ENCODE peak calls at places on chromosomes 12 and 14, in five cellular contexts. One of them, this sample, is unnamed.

GRCh38 chr12:87136330-87136976 is 880.3 kb upstream of the MGAT4C start:
- DNase-seq in astrocyte of the spinal cord: peak; percentile 65
- DNase-seq in C1 segment of cervical spinal cord: no peak
- DNase-seq in activated gamma-delta T cell treated with Interleukin-2 at 50 U/mL for 16 hours: no peak
- DNase-seq in non-pigmented ciliary epithelial cell: no peak
- DNase-seq in this sample: no peak

GRCh38 chr14:68633131-68633991 is 159.5 kb downstream of the ZFP36L1 start:
- DNase-seq in astrocyte of the spinal cord: peak; percentile 22
- DNase-seq in activated gamma-delta T cell treated with Interleukin-2 at 50 U/mL for 16 hours: no peak
- DNase-seq in C1 segment of cervical spinal cord: peak; percentile 36
- DNase-seq in non-pigmented ciliary epithelial cell: no peak
- DNase-seq in this sample: peak; percentile 92

GRCh38 chr12:79547044-79547734 is 143.6 kb downstream of the PAWR start:
- DNase-seq in non-pigmented ciliary epithelial cell: peak; percentile 63
- DNase-seq in activated gamma-delta T cell treated with Interleukin-2 at 50 U/mL for 16 hours: no peak
- DNase-seq in C1 segment of cervical spinal cord: no peak
- DNase-seq in astrocyte of the spinal cord: peak; percentile 81
- DNase-seq in this sample: no peak

GRCh38 chr12:106760184-106760531 is 14.3 kb upstream of the RIC8B start:
- DNase-seq in astrocyte of the spinal cord: no peak
- DNase-seq in non-pigmented ciliary epithelial cell: no peak
- DNase-seq in C1 segment of cervical spinal cord: no peak
- DNase-seq in activated gamma-delta T cell treated with Interleukin-2 at 50 U/mL for 16 hours: no peak
- DNase-seq in this sample: no peak

GRCh38 chr12:13250416-13250815 is 53.9 kb downstream of the EMP1 start:
- DNase-seq in C1 segment of cervical spinal cord: no peak
- DNase-seq in activated gamma-delta T cell treated with Interleukin-2 at 50 U/mL for 16 hours: no peak
- DNase-seq in astrocyte of the spinal cord: peak; percentile 29
- DNase-seq in non-pigmented ciliary epithelial cell: peak; percentile 47
- DNase-seq in this sample: no peak

GRCh38 chr12:112170971-112171596 is 45.7 kb downstream of the TRAFD1 start:
- DNase-seq in C1 segment of cervical spinal cord: no peak
- DNase-seq in activated gamma-delta T cell treated with Interleukin-2 at 50 U/mL for 16 hours: no peak
- DNase-seq in astrocyte of the spinal cord: no peak
- DNase-seq in non-pigmented ciliary epithelial cell: no peak
- DNase-seq in this sample: no peak

GRCh38 chr12:104551313-104551931 is 94.7 kb downstream of the CHST11 start:
- DNase-seq in C1 segment of cervical spinal cord: no peak
- DNase-seq in astrocyte of the spinal cord: no peak
- DNase-seq in activated gamma-delta T cell treated with Interleukin-2 at 50 U/mL for 16 hours: no peak
- DNase-seq in non-pigmented ciliary epithelial cell: no peak
- DNase-seq in this sample: no peak

GRCh38 chr12:108374596-108375320 is 35.6 kb upstream of the CMKLR1 start:
- DNase-seq in non-pigmented ciliary epithelial cell: no peak
- DNase-seq in astrocyte of the spinal cord: no peak
- DNase-seq in activated gamma-delta T cell treated with Interleukin-2 at 50 U/mL for 16 hours: no peak
- DNase-seq in C1 segment of cervical spinal cord: no peak
- DNase-seq in this sample: no peak

GRCh38 chr12:1474567-1475153 is 119.7 kb downstream of the FBXL14 start:
- DNase-seq in non-pigmented ciliary epithelial cell: peak; percentile 85
- DNase-seq in C1 segment of cervical spinal cord: no peak
- DNase-seq in activated gamma-delta T cell treated with Interleukin-2 at 50 U/mL for 16 hours: no peak
- DNase-seq in astrocyte of the spinal cord: peak; percentile 96
- DNase-seq in this sample: no peak

GRCh38 chr12:27521066-27521465 is 2.9 kb upstream of the PPFIBP1 start:
- DNase-seq in C1 segment of cervical spinal cord: no peak
- DNase-seq in activated gamma-delta T cell treated with Interleukin-2 at 50 U/mL for 16 hours: no peak
- DNase-seq in astrocyte of the spinal cord: no peak
- DNase-seq in non-pigmented ciliary epithelial cell: no peak
- DNase-seq in this sample: no peak

GRCh38 chr12:12461923-12462315 is 100.7 kb downstream of the DUSP16 start:
- DNase-seq in astrocyte of the spinal cord: no peak
- DNase-seq in activated gamma-delta T cell treated with Interleukin-2 at 50 U/mL for 16 hours: no peak
- DNase-seq in C1 segment of cervical spinal cord: no peak
- DNase-seq in non-pigmented ciliary epithelial cell: no peak
- DNase-seq in this sample: no peak

GRCh38 chr14:85532570-85532969 is 2.6 kb downstream of the FLRT2 start:
- DNase-seq in non-pigmented ciliary epithelial cell: no peak
- DNase-seq in astrocyte of the spinal cord: no peak
- DNase-seq in C1 segment of cervical spinal cord: no peak
- DNase-seq in activated gamma-delta T cell treated with Interleukin-2 at 50 U/mL for 16 hours: no peak
- DNase-seq in this sample: no peak

GRCh38 chr14:100747736-100748135 is 21.0 kb downstream of the DLK1 start:
- DNase-seq in C1 segment of cervical spinal cord: no peak
- DNase-seq in non-pigmented ciliary epithelial cell: no peak
- DNase-seq in astrocyte of the spinal cord: no peak
- DNase-seq in activated gamma-delta T cell treated with Interleukin-2 at 50 U/mL for 16 hours: no peak
- DNase-seq in this sample: no peak

GRCh38 chr12:116525418-116526001 is 33.7 kb upstream of the MAP1LC3B2 start:
- DNase-seq in C1 segment of cervical spinal cord: no peak
- DNase-seq in activated gamma-delta T cell treated with Interleukin-2 at 50 U/mL for 16 hours: no peak
- DNase-seq in non-pigmented ciliary epithelial cell: peak; percentile 70
- DNase-seq in astrocyte of the spinal cord: peak; percentile 95
- DNase-seq in this sample: no peak

GRCh38 chr12:76153616-76154015 is 69.1 kb upstream of the NAP1L1 start:
- DNase-seq in astrocyte of the spinal cord: no peak
- DNase-seq in non-pigmented ciliary epithelial cell: no peak
- DNase-seq in activated gamma-delta T cell treated with Interleukin-2 at 50 U/mL for 16 hours: no peak
- DNase-seq in C1 segment of cervical spinal cord: no peak
- DNase-seq in this sample: no peak

GRCh38 chr14:41604793-41605534 is 1.7 kb upstream of the LRFN5 start:
- DNase-seq in non-pigmented ciliary epithelial cell: peak; percentile 65
- DNase-seq in activated gamma-delta T cell treated with Interleukin-2 at 50 U/mL for 16 hours: no peak
- DNase-seq in C1 segment of cervical spinal cord: no peak
- DNase-seq in astrocyte of the spinal cord: peak; percentile 91
- DNase-seq in this sample: no peak

GRCh38 chr12:807041-807717 is 54.8 kb downstream of the WNK1 start:
- DNase-seq in non-pigmented ciliary epithelial cell: no peak
- DNase-seq in C1 segment of cervical spinal cord: no peak
- DNase-seq in activated gamma-delta T cell treated with Interleukin-2 at 50 U/mL for 16 hours: no peak
- DNase-seq in astrocyte of the spinal cord: no peak
- DNase-seq in this sample: no peak

GRCh38 chr12:6067152-6067916 is 57.1 kb downstream of the VWF start:
- DNase-seq in activated gamma-delta T cell treated with Interleukin-2 at 50 U/mL for 16 hours: no peak
- DNase-seq in C1 segment of cervical spinal cord: no peak
- DNase-seq in non-pigmented ciliary epithelial cell: no peak
- DNase-seq in astrocyte of the spinal cord: no peak
- DNase-seq in this sample: no peak

GRCh38 chr12:64950899-64951298 is 126.5 kb downstream of the TBC1D30 start:
- DNase-seq in non-pigmented ciliary epithelial cell: no peak
- DNase-seq in activated gamma-delta T cell treated with Interleukin-2 at 50 U/mL for 16 hours: no peak
- DNase-seq in astrocyte of the spinal cord: no peak
- DNase-seq in C1 segment of cervical spinal cord: no peak
- DNase-seq in this sample: no peak

GRCh38 chr12:6553051-6553868 is 2.6 kb downstream of the IFFO1 start:
- DNase-seq in activated gamma-delta T cell treated with Interleukin-2 at 50 U/mL for 16 hours: no peak
- DNase-seq in non-pigmented ciliary epithelial cell: no peak
- DNase-seq in astrocyte of the spinal cord: peak; percentile 71
- DNase-seq in C1 segment of cervical spinal cord: no peak
- DNase-seq in this sample: no peak

GRCh38 chr12:15584366-15585041 is 204.7 kb downstream of the EPS8 start:
- DNase-seq in C1 segment of cervical spinal cord: no peak
- DNase-seq in astrocyte of the spinal cord: peak; percentile 72
- DNase-seq in non-pigmented ciliary epithelial cell: peak; percentile 45
- DNase-seq in activated gamma-delta T cell treated with Interleukin-2 at 50 U/mL for 16 hours: peak; percentile 13
- DNase-seq in this sample: no peak

GRCh38 chr14:34094384-34094783 is 143.5 kb upstream of the EGLN3 start:
- DNase-seq in C1 segment of cervical spinal cord: no peak
- DNase-seq in astrocyte of the spinal cord: no peak
- DNase-seq in activated gamma-delta T cell treated with Interleukin-2 at 50 U/mL for 16 hours: no peak
- DNase-seq in non-pigmented ciliary epithelial cell: no peak
- DNase-seq in this sample: no peak

GRCh38 chr14:101980700-101981099 is 16.3 kb downstream of the DYNC1H1 start:
- DNase-seq in activated gamma-delta T cell treated with Interleukin-2 at 50 U/mL for 16 hours: no peak
- DNase-seq in non-pigmented ciliary epithelial cell: peak; percentile 99
- DNase-seq in astrocyte of the spinal cord: peak; percentile 98
- DNase-seq in C1 segment of cervical spinal cord: no peak
- DNase-seq in this sample: peak; percentile 96

GRCh38 chr12:123049398-123050250 is 69.1 kb downstream of the ARL6IP4 start:
- DNase-seq in astrocyte of the spinal cord: peak; percentile 14
- DNase-seq in activated gamma-delta T cell treated with Interleukin-2 at 50 U/mL for 16 hours: no peak
- DNase-seq in C1 segment of cervical spinal cord: no peak
- DNase-seq in non-pigmented ciliary epithelial cell: no peak
- DNase-seq in this sample: no peak

GRCh38 chr14:60164717-60165546 is at the start of gene DHRS7:
- DNase-seq in astrocyte of the spinal cord: peak; percentile 72
- DNase-seq in non-pigmented ciliary epithelial cell: peak; percentile 38
- DNase-seq in activated gamma-delta T cell treated with Interleukin-2 at 50 U/mL for 16 hours: peak; percentile 55
- DNase-seq in C1 segment of cervical spinal cord: peak; percentile 75
- DNase-seq in this sample: peak; percentile 94

GRCh38 chr14:49464885-49465284 is 121.3 kb downstream of the RPS29 start:
- DNase-seq in astrocyte of the spinal cord: no peak
- DNase-seq in activated gamma-delta T cell treated with Interleukin-2 at 50 U/mL for 16 hours: no peak
- DNase-seq in non-pigmented ciliary epithelial cell: no peak
- DNase-seq in C1 segment of cervical spinal cord: no peak
- DNase-seq in this sample: no peak

GRCh38 chr12:19546611-19547162 is 107.4 kb downstream of the AEBP2 start:
- DNase-seq in C1 segment of cervical spinal cord: no peak
- DNase-seq in non-pigmented ciliary epithelial cell: no peak
- DNase-seq in activated gamma-delta T cell treated with Interleukin-2 at 50 U/mL for 16 hours: no peak
- DNase-seq in astrocyte of the spinal cord: peak; percentile 42
- DNase-seq in this sample: no peak

GRCh38 chr12:9869307-9870161 is at the start of gene CLEC2B:
- DNase-seq in non-pigmented ciliary epithelial cell: peak; percentile 63
- DNase-seq in activated gamma-delta T cell treated with Interleukin-2 at 50 U/mL for 16 hours: no peak
- DNase-seq in C1 segment of cervical spinal cord: no peak
- DNase-seq in astrocyte of the spinal cord: peak; percentile 83
- DNase-seq in this sample: no peak

GRCh38 chr14:97218713-97219355 is 421.7 kb downstream of the VRK1 start:
- DNase-seq in activated gamma-delta T cell treated with Interleukin-2 at 50 U/mL for 16 hours: peak; percentile 29
- DNase-seq in astrocyte of the spinal cord: peak; percentile 1
- DNase-seq in C1 segment of cervical spinal cord: no peak
- DNase-seq in non-pigmented ciliary epithelial cell: no peak
- DNase-seq in this sample: peak; percentile 53

GRCh38 chr14:61663312-61663974 is 31.9 kb upstream of the HIF1A start:
- DNase-seq in C1 segment of cervical spinal cord: no peak
- DNase-seq in astrocyte of the spinal cord: no peak
- DNase-seq in activated gamma-delta T cell treated with Interleukin-2 at 50 U/mL for 16 hours: no peak
- DNase-seq in non-pigmented ciliary epithelial cell: no peak
- DNase-seq in this sample: peak; percentile 50

GRCh38 chr14:79037593-79037992 is 867.4 kb downstream of the NRXN3 start:
- DNase-seq in C1 segment of cervical spinal cord: no peak
- DNase-seq in activated gamma-delta T cell treated with Interleukin-2 at 50 U/mL for 16 hours: no peak
- DNase-seq in non-pigmented ciliary epithelial cell: no peak
- DNase-seq in astrocyte of the spinal cord: no peak
- DNase-seq in this sample: no peak

GRCh38 chr12:108457006-108457733 is 57.9 kb upstream of the FICD start:
- DNase-seq in C1 segment of cervical spinal cord: no peak
- DNase-seq in non-pigmented ciliary epithelial cell: peak; percentile 24
- DNase-seq in activated gamma-delta T cell treated with Interleukin-2 at 50 U/mL for 16 hours: no peak
- DNase-seq in astrocyte of the spinal cord: peak; percentile 44
- DNase-seq in this sample: no peak

GRCh38 chr12:113874999-113875561 is 91.0 kb downstream of the RBM19 start:
- DNase-seq in C1 segment of cervical spinal cord: no peak
- DNase-seq in activated gamma-delta T cell treated with Interleukin-2 at 50 U/mL for 16 hours: no peak
- DNase-seq in non-pigmented ciliary epithelial cell: no peak
- DNase-seq in astrocyte of the spinal cord: peak; percentile 77
- DNase-seq in this sample: no peak

GRCh38 chr12:114275937-114276785 is 129.8 kb downstream of the TBX5 start:
- DNase-seq in astrocyte of the spinal cord: peak; percentile 6
- DNase-seq in activated gamma-delta T cell treated with Interleukin-2 at 50 U/mL for 16 hours: no peak
- DNase-seq in C1 segment of cervical spinal cord: no peak
- DNase-seq in non-pigmented ciliary epithelial cell: no peak
- DNase-seq in this sample: no peak

GRCh38 chr14:103100281-103101121 is 6.0 kb downstream of the EXOC3L4 start:
- DNase-seq in non-pigmented ciliary epithelial cell: no peak
- DNase-seq in astrocyte of the spinal cord: no peak
- DNase-seq in activated gamma-delta T cell treated with Interleukin-2 at 50 U/mL for 16 hours: no peak
- DNase-seq in C1 segment of cervical spinal cord: no peak
- DNase-seq in this sample: no peak

GRCh38 chr12:52010152-52010622 is 3.4 kb downstream of the TAMALIN start:
- DNase-seq in astrocyte of the spinal cord: peak; percentile 88
- DNase-seq in C1 segment of cervical spinal cord: peak; percentile 48
- DNase-seq in activated gamma-delta T cell treated with Interleukin-2 at 50 U/mL for 16 hours: no peak
- DNase-seq in non-pigmented ciliary epithelial cell: no peak
- DNase-seq in this sample: no peak

GRCh38 chr14:100282766-100283419 is 23.4 kb downstream of the SLC25A29 start:
- DNase-seq in activated gamma-delta T cell treated with Interleukin-2 at 50 U/mL for 16 hours: no peak
- DNase-seq in C1 segment of cervical spinal cord: no peak
- DNase-seq in non-pigmented ciliary epithelial cell: no peak
- DNase-seq in astrocyte of the spinal cord: no peak
- DNase-seq in this sample: no peak